ENCODE peak calls at places on chromosomes 2 and 18, in eight cellular contexts. One of them, this sample, is unnamed.

GRCh38 chr2:10222-10875 is 36.0 kb downstream of the FAM110C start:
- DNase-seq in H7: peak
- DNase-seq in lower lobe of right lung: no peak
- DNase-seq in PC-3: no peak
- DNase-seq in SJCRH30: no peak
- DNase-seq in NB4: peak
- DNase-seq in IMR-90: no peak
- DNase-seq in keratinocyte: no peak
- DNase-seq in this sample: no peak

GRCh38 chr2:174153757-174154680 is 94.3 kb downstream of the OLA1 start:
- DNase-seq in H7: no peak
- DNase-seq in lower lobe of right lung: no peak
- DNase-seq in PC-3: no peak
- DNase-seq in SJCRH30: no peak
- DNase-seq in NB4: peak
- DNase-seq in IMR-90: peak
- DNase-seq in keratinocyte: no peak
- DNase-seq in this sample: no peak

GRCh38 chr2:36569267-36569860 is 28.6 kb downstream of the FEZ2 start:
- DNase-seq in H7: peak
- DNase-seq in lower lobe of right lung: no peak
- DNase-seq in PC-3: peak
- DNase-seq in SJCRH30: no peak
- DNase-seq in NB4: no peak
- DNase-seq in IMR-90: no peak
- DNase-seq in keratinocyte: no peak
- DNase-seq in this sample: no peak

GRCh38 chr2:133642831-133643230 is 74.6 kb upstream of the NCKAP5 start:
- DNase-seq in H7: no peak
- DNase-seq in lower lobe of right lung: no peak
- DNase-seq in PC-3: no peak
- DNase-seq in SJCRH30: no peak
- DNase-seq in NB4: no peak
- DNase-seq in IMR-90: peak
- DNase-seq in keratinocyte: no peak
- DNase-seq in this sample: no peak

GRCh38 chr2:241988146-241988545 is 118.6 kb downstream of the RTP5 start:
- DNase-seq in H7: no peak
- DNase-seq in lower lobe of right lung: no peak
- DNase-seq in PC-3: no peak
- DNase-seq in SJCRH30: no peak
- DNase-seq in NB4: no peak
- DNase-seq in IMR-90: no peak
- DNase-seq in keratinocyte: no peak
- DNase-seq in this sample: no peak

GRCh38 chr18:21444465-21445023 is 156.0 kb downstream of the ESCO1 start:
- DNase-seq in H7: peak
- DNase-seq in lower lobe of right lung: no peak
- DNase-seq in PC-3: peak
- DNase-seq in SJCRH30: peak
- DNase-seq in NB4: peak
- DNase-seq in IMR-90: peak
- DNase-seq in keratinocyte: peak
- DNase-seq in this sample: peak

GRCh38 chr2:169933124-169933711 is 106.0 kb downstream of the UBR3 start:
- DNase-seq in H7: peak
- DNase-seq in lower lobe of right lung: no peak
- DNase-seq in PC-3: peak
- DNase-seq in SJCRH30: no peak
- DNase-seq in NB4: peak
- DNase-seq in IMR-90: peak
- DNase-seq in keratinocyte: no peak
- DNase-seq in this sample: no peak

GRCh38 chr2:241801611-241802420 is 7.2 kb upstream of the NEU4 start:
- DNase-seq in H7: peak
- DNase-seq in lower lobe of right lung: peak
- DNase-seq in PC-3: no peak
- DNase-seq in SJCRH30: no peak
- DNase-seq in NB4: peak
- DNase-seq in IMR-90: no peak
- DNase-seq in keratinocyte: no peak
- DNase-seq in this sample: peak

GRCh38 chr2:98521266-98521665 is 76.6 kb downstream of the INPP4A start:
- DNase-seq in H7: no peak
- DNase-seq in lower lobe of right lung: no peak
- DNase-seq in PC-3: no peak
- DNase-seq in SJCRH30: no peak
- DNase-seq in NB4: no peak
- DNase-seq in IMR-90: no peak
- DNase-seq in keratinocyte: no peak
- DNase-seq in this sample: no peak

GRCh38 chr2:195898505-195898904 is 170.1 kb downstream of the DNAH7 start:
- DNase-seq in H7: no peak
- DNase-seq in lower lobe of right lung: peak
- DNase-seq in PC-3: peak
- DNase-seq in SJCRH30: peak
- DNase-seq in NB4: no peak
- DNase-seq in IMR-90: peak
- DNase-seq in keratinocyte: peak
- DNase-seq in this sample: peak

GRCh38 chr2:20625920-20626697 is 24.8 kb downstream of the HS1BP3 start:
- DNase-seq in H7: no peak
- DNase-seq in lower lobe of right lung: peak
- DNase-seq in PC-3: no peak
- DNase-seq in SJCRH30: no peak
- DNase-seq in NB4: no peak
- DNase-seq in IMR-90: no peak
- DNase-seq in keratinocyte: no peak
- DNase-seq in this sample: peak

GRCh38 chr2:9637330-9637729 is 6.5 kb upstream of the YWHAQ start:
- DNase-seq in H7: no peak
- DNase-seq in lower lobe of right lung: no peak
- DNase-seq in PC-3: peak
- DNase-seq in SJCRH30: peak
- DNase-seq in NB4: no peak
- DNase-seq in IMR-90: peak
- DNase-seq in keratinocyte: no peak
- DNase-seq in this sample: no peak

GRCh38 chr2:225192869-225193268 is 150.6 kb upstream of the DOCK10 start:
- DNase-seq in H7: no peak
- DNase-seq in lower lobe of right lung: no peak
- DNase-seq in PC-3: peak
- DNase-seq in SJCRH30: no peak
- DNase-seq in NB4: no peak
- DNase-seq in IMR-90: peak
- DNase-seq in keratinocyte: no peak
- DNase-seq in this sample: no peak

GRCh38 chr18:64245461-64245860 is 96.6 kb upstream of the LINC00305 start:
- DNase-seq in H7: no peak
- DNase-seq in lower lobe of right lung: no peak
- DNase-seq in PC-3: no peak
- DNase-seq in SJCRH30: no peak
- DNase-seq in NB4: no peak
- DNase-seq in IMR-90: no peak
- DNase-seq in keratinocyte: no peak
- DNase-seq in this sample: no peak

GRCh38 chr18:62939925-62940324 is 224.6 kb downstream of the PHLPP1 start:
- DNase-seq in H7: no peak
- DNase-seq in lower lobe of right lung: no peak
- DNase-seq in PC-3: no peak
- DNase-seq in SJCRH30: no peak
- DNase-seq in NB4: peak
- DNase-seq in IMR-90: no peak
- DNase-seq in keratinocyte: no peak
- DNase-seq in this sample: no peak

GRCh38 chr18:62937065-62937464 is 221.7 kb downstream of the PHLPP1 start:
- DNase-seq in H7: no peak
- DNase-seq in lower lobe of right lung: no peak
- DNase-seq in PC-3: peak
- DNase-seq in SJCRH30: no peak
- DNase-seq in NB4: peak
- DNase-seq in IMR-90: peak
- DNase-seq in keratinocyte: no peak
- DNase-seq in this sample: no peak

GRCh38 chr18:62938006-62938405 is 222.7 kb downstream of the PHLPP1 start:
- DNase-seq in H7: no peak
- DNase-seq in lower lobe of right lung: no peak
- DNase-seq in PC-3: peak
- DNase-seq in SJCRH30: no peak
- DNase-seq in NB4: no peak
- DNase-seq in IMR-90: peak
- DNase-seq in keratinocyte: no peak
- DNase-seq in this sample: no peak

GRCh38 chr18:62938451-62938850 is 223.1 kb downstream of the PHLPP1 start:
- DNase-seq in H7: no peak
- DNase-seq in lower lobe of right lung: no peak
- DNase-seq in PC-3: no peak
- DNase-seq in SJCRH30: no peak
- DNase-seq in NB4: peak
- DNase-seq in IMR-90: no peak
- DNase-seq in keratinocyte: no peak
- DNase-seq in this sample: no peak

DNA sequence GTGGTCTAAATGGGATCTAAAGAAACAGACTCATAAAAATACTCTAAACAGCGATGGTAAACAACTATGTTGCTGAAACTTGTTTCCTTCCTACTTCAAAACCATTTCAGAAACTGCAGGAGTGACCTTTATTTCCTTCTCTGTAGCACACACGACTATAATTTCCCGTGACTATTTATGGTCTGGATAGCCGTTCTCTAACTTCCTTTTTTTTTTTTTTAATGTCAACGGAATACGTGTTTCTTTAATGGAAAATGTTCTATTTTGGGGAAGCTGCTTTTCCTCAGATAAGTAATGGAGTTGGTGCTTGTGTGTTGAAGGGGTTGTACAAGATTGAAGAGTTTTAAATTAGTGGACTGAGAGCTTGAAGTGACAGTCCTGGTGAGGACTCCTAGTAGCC is 224.1 kb downstream of the PHLPP1 start:
- DNase-seq in H7: no peak
- DNase-seq in lower lobe of right lung: no peak
- DNase-seq in PC-3: no peak
- DNase-seq in SJCRH30: no peak
- DNase-seq in NB4: peak
- DNase-seq in IMR-90: no peak
- DNase-seq in keratinocyte: no peak
- DNase-seq in this sample: no peak
- H3K4me3 ChIP-seq in H7: no peak
- H3K4me3 ChIP-seq in lower lobe of right lung: no peak
- H3K4me3 ChIP-seq in PC-3: no peak
- H3K4me3 ChIP-seq in SJCRH30: no peak
- H3K4me3 ChIP-seq in NB4: peak
- H3K4me3 ChIP-seq in IMR-90: no peak
- H3K4me3 ChIP-seq in keratinocyte: no peak
- H3K4me3 ChIP-seq in this sample: no peak

DNA sequence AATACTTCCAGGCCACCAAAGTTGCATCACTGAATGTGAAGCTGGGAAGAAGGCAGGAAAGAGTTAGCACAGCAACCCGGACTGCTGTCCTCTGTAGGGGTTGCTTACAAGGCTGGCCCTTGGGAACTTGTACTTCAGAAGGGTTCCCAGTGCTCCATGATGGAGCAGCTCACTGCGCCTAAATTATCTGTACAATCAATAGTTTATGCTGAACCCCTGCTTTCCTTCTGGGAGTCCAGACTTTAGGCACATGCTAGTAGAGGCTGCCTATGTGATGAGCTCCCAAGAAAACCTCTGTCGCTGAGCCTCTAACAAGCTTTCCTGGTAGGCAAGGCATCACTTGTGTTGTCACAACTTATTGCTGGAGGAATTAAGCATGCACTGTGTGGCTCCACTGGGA is 34.3 kb downstream of the XDH start:
- DNase-seq in H7: no peak
- DNase-seq in lower lobe of right lung: no peak
- DNase-seq in PC-3: no peak
- DNase-seq in SJCRH30: no peak
- DNase-seq in NB4: no peak
- DNase-seq in IMR-90: no peak
- DNase-seq in keratinocyte: no peak
- DNase-seq in this sample: no peak
- H3K4me3 ChIP-seq in H7: no peak
- H3K4me3 ChIP-seq in lower lobe of right lung: no peak
- H3K4me3 ChIP-seq in PC-3: no peak
- H3K4me3 ChIP-seq in SJCRH30: no peak
- H3K4me3 ChIP-seq in NB4: no peak
- H3K4me3 ChIP-seq in IMR-90: no peak
- H3K4me3 ChIP-seq in keratinocyte: no peak
- H3K4me3 ChIP-seq in this sample: no peak

DNA sequence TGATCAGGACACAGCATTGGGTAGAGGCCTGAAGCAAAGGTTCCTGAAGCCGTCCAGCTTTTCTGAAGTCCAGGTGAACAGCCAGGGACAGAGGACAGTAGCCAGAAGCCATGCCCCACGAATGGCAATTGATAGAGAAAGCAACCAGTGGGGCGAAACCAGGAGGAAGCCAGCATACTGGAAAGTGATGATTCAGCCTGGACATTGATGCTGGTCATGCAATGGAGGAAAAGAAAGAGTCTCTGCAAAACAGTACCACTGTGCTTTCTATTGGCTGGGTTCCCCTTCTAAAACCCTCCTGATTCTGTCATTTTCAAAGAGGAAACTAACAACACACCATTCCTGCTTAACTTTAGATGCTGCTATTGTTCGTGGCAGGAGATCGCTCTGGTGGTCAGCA is 221.4 kb upstream of the EPAS1 start:
- DNase-seq in H7: no peak
- DNase-seq in lower lobe of right lung: no peak
- DNase-seq in PC-3: peak
- DNase-seq in SJCRH30: no peak
- DNase-seq in NB4: no peak
- DNase-seq in IMR-90: no peak
- DNase-seq in keratinocyte: no peak
- DNase-seq in this sample: no peak
- H3K4me3 ChIP-seq in H7: no peak
- H3K4me3 ChIP-seq in lower lobe of right lung: peak
- H3K4me3 ChIP-seq in PC-3: no peak
- H3K4me3 ChIP-seq in SJCRH30: no peak
- H3K4me3 ChIP-seq in NB4: no peak
- H3K4me3 ChIP-seq in IMR-90: no peak
- H3K4me3 ChIP-seq in keratinocyte: no peak
- H3K4me3 ChIP-seq in this sample: no peak

DNA sequence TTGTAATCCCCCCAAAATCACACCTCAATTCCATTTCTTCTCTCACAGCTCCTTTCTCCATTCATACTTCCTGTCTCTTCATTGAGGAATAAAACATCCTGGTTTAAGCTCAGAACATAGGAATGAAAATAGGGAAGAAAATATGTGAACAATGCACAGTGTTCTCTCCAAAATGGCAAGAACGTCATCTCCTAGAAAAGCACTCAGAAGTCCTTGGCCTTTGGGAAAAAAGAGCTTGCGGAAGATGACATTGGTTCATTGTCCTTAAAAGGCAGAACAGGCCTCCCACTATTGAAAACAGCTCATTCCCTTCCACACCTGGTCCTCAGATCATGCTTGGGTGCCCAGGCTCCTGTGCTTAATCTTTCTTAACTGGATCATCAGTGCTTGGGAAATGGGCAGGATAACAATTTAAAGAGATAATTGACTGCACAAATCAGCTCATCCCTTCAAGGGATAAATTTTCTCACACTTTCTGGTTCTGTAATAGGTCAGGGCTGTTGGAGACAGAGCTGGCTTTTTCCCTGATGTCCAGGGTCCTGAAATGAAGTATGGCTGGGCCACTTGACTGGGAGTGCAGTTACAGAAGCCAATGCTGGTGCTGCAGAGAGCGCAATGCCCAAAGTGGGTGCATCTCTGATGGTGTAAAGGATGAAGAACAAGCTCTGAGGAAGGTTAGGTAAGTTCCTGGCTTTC is 69.2 kb downstream of the MARCHF4 start:
- DNase-seq in H7: no peak
- DNase-seq in lower lobe of right lung: no peak
- DNase-seq in PC-3: no peak
- DNase-seq in SJCRH30: no peak
- DNase-seq in NB4: no peak
- DNase-seq in IMR-90: peak
- DNase-seq in keratinocyte: no peak
- DNase-seq in this sample: no peak
- H3K4me3 ChIP-seq in H7: no peak
- H3K4me3 ChIP-seq in lower lobe of right lung: no peak
- H3K4me3 ChIP-seq in PC-3: no peak
- H3K4me3 ChIP-seq in SJCRH30: no peak
- H3K4me3 ChIP-seq in NB4: no peak
- H3K4me3 ChIP-seq in IMR-90: no peak
- H3K4me3 ChIP-seq in keratinocyte: no peak
- H3K4me3 ChIP-seq in this sample: no peak

This sample was measured in BE2C.